ENCODE peak calls at places on chromosome 14, in seven cellular contexts. One of them, this sample, is unnamed.

GRCh38 chr14:79549515-79549914 is 661.8 kb downstream of the DIO2 start:
- DNase-seq in kidney: no peak
- DNase-seq in transverse colon: no peak
- DNase-seq in tibial nerve: no peak
- DNase-seq in psoas muscle: no peak
- DNase-seq in esophagus squamous epithelium: no peak
- DNase-seq in uterus: no peak
- DNase-seq in this sample: no peak

GRCh38 chr14:71474291-71474690 is 457.9 kb upstream of the RGS6 start:
- DNase-seq in kidney: no peak
- DNase-seq in transverse colon: no peak
- DNase-seq in tibial nerve: no peak
- DNase-seq in psoas muscle: no peak
- DNase-seq in esophagus squamous epithelium: no peak
- DNase-seq in uterus: no peak
- DNase-seq in this sample: no peak

GRCh38 chr14:71119832-71120231 is 212.6 kb downstream of the PCNX1 start:
- DNase-seq in kidney: no peak
- DNase-seq in transverse colon: no peak
- DNase-seq in tibial nerve: no peak
- DNase-seq in psoas muscle: no peak
- DNase-seq in esophagus squamous epithelium: no peak
- DNase-seq in uterus: no peak
- DNase-seq in this sample: no peak

GRCh38 chr14:50726372-50727107 is 58.4 kb upstream of the SAV1 start:
- DNase-seq in kidney: no peak
- DNase-seq in transverse colon: no peak
- DNase-seq in tibial nerve: no peak
- DNase-seq in psoas muscle: no peak
- DNase-seq in esophagus squamous epithelium: no peak
- DNase-seq in uterus: no peak
- DNase-seq in this sample: no peak

GRCh38 chr14:95815226-95815690 is 61.4 kb upstream of the TUNAR start:
- DNase-seq in kidney: no peak
- DNase-seq in transverse colon: no peak
- DNase-seq in tibial nerve: no peak
- DNase-seq in psoas muscle: no peak
- DNase-seq in esophagus squamous epithelium: no peak
- DNase-seq in uterus: no peak
- DNase-seq in this sample: no peak

GRCh38 chr14:100610511-100611217 is 23.4 kb upstream of the BEGAIN start:
- DNase-seq in kidney: no peak
- DNase-seq in transverse colon: peak; percentile 56
- DNase-seq in tibial nerve: no peak
- DNase-seq in psoas muscle: no peak
- DNase-seq in esophagus squamous epithelium: no peak
- DNase-seq in uterus: no peak
- DNase-seq in this sample: no peak

GRCh38 chr14:63972323-63972932 is 119.6 kb downstream of the SYNE2 start:
- DNase-seq in kidney: no peak
- DNase-seq in transverse colon: no peak
- DNase-seq in tibial nerve: no peak
- DNase-seq in psoas muscle: no peak
- DNase-seq in esophagus squamous epithelium: no peak
- DNase-seq in uterus: no peak
- DNase-seq in this sample: no peak

GRCh38 chr14:21719841-21720240 is 46.2 kb upstream of the OR4E1 start:
- DNase-seq in kidney: no peak
- DNase-seq in transverse colon: no peak
- DNase-seq in tibial nerve: no peak
- DNase-seq in psoas muscle: no peak
- DNase-seq in esophagus squamous epithelium: no peak
- DNase-seq in uterus: no peak
- DNase-seq in this sample: no peak

GRCh38 chr14:70640938-70641547 is 673 bp upstream of the TTC9 start:
- DNase-seq in kidney: peak; percentile 67
- DNase-seq in transverse colon: peak; percentile 61
- DNase-seq in tibial nerve: no peak
- DNase-seq in psoas muscle: peak; percentile 86
- DNase-seq in esophagus squamous epithelium: no peak
- DNase-seq in uterus: peak; percentile 14
- DNase-seq in this sample: no peak

GRCh38 chr14:49240383-49240782 is 345.8 kb downstream of the RPS29 start:
- DNase-seq in kidney: no peak
- DNase-seq in transverse colon: no peak
- DNase-seq in tibial nerve: no peak
- DNase-seq in psoas muscle: no peak
- DNase-seq in esophagus squamous epithelium: no peak
- DNase-seq in uterus: no peak
- DNase-seq in this sample: no peak

GRCh38 chr14:77804592-77804991 is 4.7 kb downstream of the ADCK1 start:
- DNase-seq in kidney: no peak
- DNase-seq in transverse colon: peak; percentile 31
- DNase-seq in tibial nerve: no peak
- DNase-seq in psoas muscle: no peak
- DNase-seq in esophagus squamous epithelium: no peak
- DNase-seq in uterus: no peak
- DNase-seq in this sample: no peak

GRCh38 chr14:32509632-32510187 is 180.6 kb downstream of the AKAP6 start:
- DNase-seq in kidney: peak; percentile 51
- DNase-seq in transverse colon: peak; percentile 19
- DNase-seq in tibial nerve: peak; percentile 15
- DNase-seq in psoas muscle: peak; percentile 82
- DNase-seq in esophagus squamous epithelium: no peak
- DNase-seq in uterus: peak; percentile 25
- DNase-seq in this sample: peak; percentile 69

GRCh38 chr14:57760891-57761290 is 105.0 kb downstream of the SLC35F4 start:
- DNase-seq in kidney: no peak
- DNase-seq in transverse colon: no peak
- DNase-seq in tibial nerve: no peak
- DNase-seq in psoas muscle: no peak
- DNase-seq in esophagus squamous epithelium: no peak
- DNase-seq in uterus: no peak
- DNase-seq in this sample: no peak

GRCh38 chr14:75156901-75157300 is 19.5 kb downstream of the TMED10 start:
- DNase-seq in kidney: no peak
- DNase-seq in transverse colon: no peak
- DNase-seq in tibial nerve: no peak
- DNase-seq in psoas muscle: no peak
- DNase-seq in esophagus squamous epithelium: no peak
- DNase-seq in uterus: no peak
- DNase-seq in this sample: no peak

GRCh38 chr14:41718477-41719166 is 111.9 kb downstream of the LRFN5 start:
- DNase-seq in kidney: no peak
- DNase-seq in transverse colon: no peak
- DNase-seq in tibial nerve: no peak
- DNase-seq in psoas muscle: no peak
- DNase-seq in esophagus squamous epithelium: no peak
- DNase-seq in uterus: no peak
- DNase-seq in this sample: no peak

GRCh38 chr14:100494645-100495044 is 92.6 kb downstream of the BEGAIN start:
- DNase-seq in kidney: peak; percentile 18
- DNase-seq in transverse colon: no peak
- DNase-seq in tibial nerve: no peak
- DNase-seq in psoas muscle: no peak
- DNase-seq in esophagus squamous epithelium: no peak
- DNase-seq in uterus: no peak
- DNase-seq in this sample: no peak

GRCh38 chr14:22872833-22873520 is 1.4 kb downstream of the LRP10 start:
- DNase-seq in kidney: peak; percentile 52
- DNase-seq in transverse colon: no peak
- DNase-seq in tibial nerve: no peak
- DNase-seq in psoas muscle: no peak
- DNase-seq in esophagus squamous epithelium: no peak
- DNase-seq in uterus: no peak
- DNase-seq in this sample: no peak

GRCh38 chr14:57833304-57833703 is 32.6 kb downstream of the SLC35F4 start:
- DNase-seq in kidney: no peak
- DNase-seq in transverse colon: no peak
- DNase-seq in tibial nerve: peak; percentile 72
- DNase-seq in psoas muscle: peak; percentile 50
- DNase-seq in esophagus squamous epithelium: no peak
- DNase-seq in uterus: peak; percentile 37
- DNase-seq in this sample: no peak

GRCh38 chr14:92601131-92601710 is 87.6 kb downstream of the RIN3 start:
- DNase-seq in kidney: no peak
- DNase-seq in transverse colon: no peak
- DNase-seq in tibial nerve: no peak
- DNase-seq in psoas muscle: no peak
- DNase-seq in esophagus squamous epithelium: no peak
- DNase-seq in uterus: no peak
- DNase-seq in this sample: no peak

GRCh38 chr14:92605274-92605940 is 91.8 kb downstream of the RIN3 start:
- DNase-seq in kidney: no peak
- DNase-seq in transverse colon: no peak
- DNase-seq in tibial nerve: no peak
- DNase-seq in psoas muscle: no peak
- DNase-seq in esophagus squamous epithelium: no peak
- DNase-seq in uterus: no peak
- DNase-seq in this sample: no peak

GRCh38 chr14:92601757-92602417 is 88.3 kb downstream of the RIN3 start:
- DNase-seq in kidney: no peak
- DNase-seq in transverse colon: no peak
- DNase-seq in tibial nerve: no peak
- DNase-seq in psoas muscle: no peak
- DNase-seq in esophagus squamous epithelium: no peak
- DNase-seq in uterus: no peak
- DNase-seq in this sample: no peak

GRCh38 chr14:92600318-92601053 is 86.9 kb downstream of the RIN3 start:
- DNase-seq in kidney: no peak
- DNase-seq in transverse colon: no peak
- DNase-seq in tibial nerve: no peak
- DNase-seq in psoas muscle: no peak
- DNase-seq in esophagus squamous epithelium: no peak
- DNase-seq in uterus: no peak
- DNase-seq in this sample: no peak

DNA sequence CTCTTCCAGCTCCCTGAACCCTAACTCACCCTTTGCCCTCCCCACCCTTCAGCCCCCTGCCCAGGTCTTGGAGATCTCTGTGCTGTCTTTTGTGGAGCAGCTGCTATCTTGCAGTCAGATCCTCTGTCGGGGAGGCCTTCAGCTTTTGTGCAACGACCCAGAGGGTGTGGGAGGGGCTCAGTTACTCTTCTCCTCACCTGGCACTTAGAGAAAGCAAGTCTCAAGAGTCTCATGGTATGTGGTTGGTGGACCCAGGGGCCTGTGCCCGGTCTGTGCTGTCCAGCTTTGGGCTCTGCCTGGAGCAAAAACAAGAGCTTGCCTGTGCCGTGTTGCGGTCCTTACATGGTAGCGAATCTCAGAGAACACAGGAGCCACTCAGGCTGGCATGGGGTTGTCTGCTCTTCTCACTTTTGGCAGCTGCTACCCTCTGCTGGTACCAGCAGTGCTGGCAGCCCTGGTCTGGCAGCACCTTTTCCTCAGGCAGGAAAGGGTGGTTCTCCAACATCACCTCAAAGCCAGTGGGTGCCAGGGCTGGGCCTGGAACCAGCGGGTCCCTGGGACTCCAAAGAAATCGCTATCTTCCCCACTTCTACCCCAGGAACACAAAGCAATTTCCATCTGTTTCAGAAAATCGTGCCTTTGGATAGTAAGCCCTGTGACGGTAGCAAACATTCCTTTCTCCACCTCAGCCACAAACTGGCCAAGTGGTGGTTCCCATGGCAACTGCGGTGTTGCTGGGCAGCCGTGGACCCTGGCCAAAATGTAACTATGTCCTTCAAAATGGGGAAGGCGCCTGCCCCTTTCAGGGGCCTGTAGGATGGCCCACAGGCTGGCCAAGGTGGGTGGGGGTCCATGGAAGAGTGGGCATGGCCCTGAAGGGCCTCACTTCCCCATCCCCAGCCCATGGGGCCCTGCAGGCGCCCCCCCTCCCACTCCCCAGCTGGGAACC is 90.0 kb downstream of the RIN3 start:
- DNase-seq in kidney: no peak
- DNase-seq in transverse colon: peak; percentile 43
- DNase-seq in tibial nerve: no peak
- DNase-seq in psoas muscle: no peak
- DNase-seq in esophagus squamous epithelium: no peak
- DNase-seq in uterus: no peak
- DNase-seq in this sample: peak; percentile 37
- TF ChIP-seq CTCF in kidney: no peak
- TF ChIP-seq CTCF in transverse colon: peak; percentile 8
- TF ChIP-seq CTCF in tibial nerve: no peak
- TF ChIP-seq CTCF in psoas muscle: no peak
- TF ChIP-seq CTCF in esophagus squamous epithelium: peak; percentile 45
- TF ChIP-seq CTCF in uterus: no peak
- TF ChIP-seq CTCF in this sample: no peak

DNA sequence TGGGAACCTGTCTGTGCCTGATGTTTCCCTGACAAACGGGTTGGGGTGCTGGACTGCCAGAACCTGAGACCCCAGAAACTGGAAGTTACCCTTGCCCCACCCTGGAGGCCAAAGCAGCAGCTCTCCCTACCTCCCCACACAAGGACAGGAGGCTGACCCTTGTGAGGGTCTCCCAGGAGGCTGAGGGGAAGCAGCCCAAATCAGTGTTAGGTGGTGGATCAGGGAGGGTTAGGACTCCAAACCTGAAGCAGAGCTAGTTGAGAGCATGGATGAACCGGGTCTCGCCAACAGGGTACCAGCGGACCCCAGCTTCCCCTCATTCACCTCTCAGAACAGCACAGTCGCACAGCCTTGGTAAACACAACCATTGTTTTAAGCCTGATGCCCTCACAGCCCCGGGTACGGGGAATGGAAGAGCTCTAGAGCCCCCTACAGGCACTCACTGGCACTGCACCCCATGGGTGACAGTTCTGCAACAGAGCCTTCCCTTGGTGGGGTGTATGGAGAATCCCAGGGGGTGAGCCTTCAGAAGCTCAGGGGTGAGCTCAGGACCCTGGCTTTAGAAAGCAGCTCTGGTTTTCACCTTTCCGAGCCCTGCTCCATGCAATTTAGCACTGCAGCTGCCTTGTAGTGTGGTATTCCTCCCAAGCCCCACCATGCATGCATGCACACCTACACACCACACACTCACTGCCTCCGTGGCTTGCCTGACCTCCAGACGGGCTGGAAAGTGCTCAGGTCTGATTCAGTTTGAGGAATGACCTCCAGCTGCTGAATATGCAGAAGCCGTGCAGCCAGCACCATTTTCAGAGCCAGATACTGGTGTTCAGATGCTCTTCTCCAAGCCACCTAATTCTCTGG is 11.2 kb downstream of the ESRRB start:
- DNase-seq in kidney: peak; percentile 83
- DNase-seq in transverse colon: peak; percentile 62
- DNase-seq in tibial nerve: peak; percentile 39
- DNase-seq in psoas muscle: peak; percentile 70
- DNase-seq in esophagus squamous epithelium: no peak
- DNase-seq in uterus: peak; percentile 38
- DNase-seq in this sample: peak; percentile 64
- H3K27ac ChIP-seq in kidney: no peak overlapping the region
- H3K27ac ChIP-seq in transverse colon: no peak overlapping the region
- H3K27ac ChIP-seq in tibial nerve: no peak overlapping the region
- H3K27ac ChIP-seq in psoas muscle: no peak overlapping the region
- H3K27ac ChIP-seq in esophagus squamous epithelium: no peak overlapping the region
- H3K27ac ChIP-seq in uterus: no peak overlapping the region
- H3K27ac ChIP-seq in this sample: no peak overlapping the region

GRCh38 chr14:105529506-105530445 is 3.4 kb downstream of the TMEM121 start:
- DNase-seq in kidney: peak; percentile 79
- DNase-seq in transverse colon: peak; percentile 20
- DNase-seq in tibial nerve: no peak
- DNase-seq in psoas muscle: peak; percentile 49
- DNase-seq in esophagus squamous epithelium: no peak
- DNase-seq in uterus: no peak
- DNase-seq in this sample: no peak
- H3K4me1 ChIP-seq in kidney: no peaks in the 10 kb centered on the region
- H3K4me1 ChIP-seq in transverse colon: peaks cover 32% of the 10 kb centered on the region
- H3K4me1 ChIP-seq in tibial nerve: peaks cover 23% of the 10 kb centered on the region
- H3K4me1 ChIP-seq in psoas muscle: peaks cover 17% of the 10 kb centered on the region
- H3K4me1 ChIP-seq in esophagus squamous epithelium: peaks cover 19% of the 10 kb centered on the region
- H3K4me1 ChIP-seq in uterus: peaks cover 16% of the 10 kb centered on the region
- H3K4me1 ChIP-seq in this sample: peaks cover 36% of the 10 kb centered on the region

GRCh38 chr14:35534130-35534883 is at the start of gene INSM2:
- DNase-seq in kidney: peak; percentile 76
- DNase-seq in transverse colon: no peak
- DNase-seq in tibial nerve: no peak
- DNase-seq in psoas muscle: peak; percentile 36
- DNase-seq in esophagus squamous epithelium: no peak
- DNase-seq in uterus: no peak
- DNase-seq in this sample: no peak
- TF ChIP-seq CTCF in kidney: no peak
- TF ChIP-seq CTCF in transverse colon: no peak
- TF ChIP-seq CTCF in tibial nerve: no peak
- TF ChIP-seq CTCF in psoas muscle: no peak
- TF ChIP-seq CTCF in esophagus squamous epithelium: no peak
- TF ChIP-seq CTCF in uterus: no peak
- TF ChIP-seq CTCF in this sample: no peak

This sample was measured in heart right ventricle.